ENCODE peak calls at places on chromosomes 16 and 17, in seven cellular contexts. One of them, this sample, is unnamed.

GRCh38 chr17:185445-186138 is 4.1 kb upstream of the DOC2B start:
- DNase-seq in ascending aorta: no peak
- DNase-seq in brain microvascular endothelial cell: no peak
- DNase-seq in neuronal stem cell: no peak
- DNase-seq in aorta: no peak
- DNase-seq in uterus: no peak
- DNase-seq in ovary: no peak
- DNase-seq in this sample: no peak

GRCh38 chr16:57863434-57864160 is 61.3 kb upstream of the KIFC3 start:
- DNase-seq in brain microvascular endothelial cell: peak
- DNase-seq in ovary: peak
- DNase-seq in aorta: peak
- DNase-seq in ascending aorta: no peak
- DNase-seq in neuronal stem cell: peak
- DNase-seq in uterus: peak
- DNase-seq in this sample: peak

GRCh38 chr17:75542184-75542583 is 16.7 kb downstream of the LLGL2 start:
- DNase-seq in aorta: no peak
- DNase-seq in ascending aorta: no peak
- DNase-seq in uterus: no peak
- DNase-seq in ovary: no peak
- DNase-seq in brain microvascular endothelial cell: no peak
- DNase-seq in neuronal stem cell: no peak
- DNase-seq in this sample: no peak

GRCh38 chr17:67441052-67441738 is 64.1 kb downstream of the PITPNC1 start:
- DNase-seq in aorta: peak
- DNase-seq in ascending aorta: peak
- DNase-seq in neuronal stem cell: peak
- DNase-seq in brain microvascular endothelial cell: peak
- DNase-seq in ovary: no peak
- DNase-seq in uterus: no peak
- DNase-seq in this sample: no peak

GRCh38 chr16:89364603-89365002 is 125.8 kb downstream of the ANKRD11 start:
- DNase-seq in brain microvascular endothelial cell: no peak
- DNase-seq in ascending aorta: no peak
- DNase-seq in ovary: peak
- DNase-seq in uterus: no peak
- DNase-seq in neuronal stem cell: no peak
- DNase-seq in aorta: no peak
- DNase-seq in this sample: no peak

GRCh38 chr16:31664683-31665482 is 137.2 kb downstream of the AHSP start:
- DNase-seq in ascending aorta: no peak
- DNase-seq in ovary: no peak
- DNase-seq in neuronal stem cell: no peak
- DNase-seq in uterus: no peak
- DNase-seq in brain microvascular endothelial cell: peak
- DNase-seq in aorta: no peak
- DNase-seq in this sample: no peak

GRCh38 chr17:29291163-29291752 is 2.7 kb downstream of the NUFIP2 start:
- DNase-seq in brain microvascular endothelial cell: peak
- DNase-seq in aorta: no peak
- DNase-seq in ovary: no peak
- DNase-seq in ascending aorta: no peak
- DNase-seq in neuronal stem cell: peak
- DNase-seq in uterus: no peak
- DNase-seq in this sample: no peak

GRCh38 chr17:7862692-7863437 is 5.1 kb downstream of the CYB5D1 start:
- DNase-seq in ovary: peak
- DNase-seq in ascending aorta: no peak
- DNase-seq in neuronal stem cell: peak
- DNase-seq in uterus: peak
- DNase-seq in brain microvascular endothelial cell: no peak
- DNase-seq in aorta: no peak
- DNase-seq in this sample: no peak

GRCh38 chr17:82754297-82755208 is 2.7 kb downstream of the TBCD start:
- DNase-seq in brain microvascular endothelial cell: no peak
- DNase-seq in ascending aorta: no peak
- DNase-seq in aorta: no peak
- DNase-seq in uterus: no peak
- DNase-seq in ovary: no peak
- DNase-seq in neuronal stem cell: peak
- DNase-seq in this sample: peak

GRCh38 chr16:11024333-11025053 is 80.1 kb downstream of the CLEC16A start:
- DNase-seq in ascending aorta: no peak
- DNase-seq in aorta: no peak
- DNase-seq in ovary: no peak
- DNase-seq in neuronal stem cell: no peak
- DNase-seq in brain microvascular endothelial cell: no peak
- DNase-seq in uterus: peak
- DNase-seq in this sample: no peak

GRCh38 chr16:30748634-30749445 is 615 bp downstream of the PHKG2 start:
- DNase-seq in ovary: peak
- DNase-seq in neuronal stem cell: peak
- DNase-seq in uterus: peak
- DNase-seq in brain microvascular endothelial cell: peak
- DNase-seq in aorta: no peak
- DNase-seq in ascending aorta: no peak
- DNase-seq in this sample: no peak

GRCh38 chr17:61064087-61064951 is 335.3 kb upstream of the TBX2 start:
- DNase-seq in aorta: no peak
- DNase-seq in ovary: no peak
- DNase-seq in neuronal stem cell: no peak
- DNase-seq in uterus: no peak
- DNase-seq in brain microvascular endothelial cell: no peak
- DNase-seq in ascending aorta: no peak
- DNase-seq in this sample: no peak

GRCh38 chr17:65137076-65137935 is at the start of gene RGS9:
- DNase-seq in neuronal stem cell: peak
- DNase-seq in ascending aorta: peak
- DNase-seq in uterus: peak
- DNase-seq in brain microvascular endothelial cell: peak
- DNase-seq in ovary: peak
- DNase-seq in aorta: peak
- DNase-seq in this sample: peak

GRCh38 chr16:85955566-85955965 is 56.6 kb downstream of the IRF8 start:
- DNase-seq in aorta: no peak
- DNase-seq in brain microvascular endothelial cell: no peak
- DNase-seq in uterus: no peak
- DNase-seq in ovary: no peak
- DNase-seq in ascending aorta: no peak
- DNase-seq in neuronal stem cell: no peak
- DNase-seq in this sample: no peak

GRCh38 chr17:19613979-19614378 is 34.6 kb upstream of the ALDH3A2 start:
- DNase-seq in brain microvascular endothelial cell: no peak
- DNase-seq in aorta: no peak
- DNase-seq in ovary: no peak
- DNase-seq in uterus: peak
- DNase-seq in ascending aorta: no peak
- DNase-seq in neuronal stem cell: no peak
- DNase-seq in this sample: no peak

GRCh38 chr16:4272114-4272954 is 489 bp downstream of the TFAP4 start:
- DNase-seq in uterus: no peak
- DNase-seq in aorta: no peak
- DNase-seq in ovary: no peak
- DNase-seq in brain microvascular endothelial cell: no peak
- DNase-seq in neuronal stem cell: peak
- DNase-seq in ascending aorta: no peak
- DNase-seq in this sample: peak

GRCh38 chr16:63614421-63614820 is 1507.4 kb downstream of the CDH11 start:
- DNase-seq in neuronal stem cell: no peak
- DNase-seq in ovary: no peak
- DNase-seq in aorta: no peak
- DNase-seq in uterus: no peak
- DNase-seq in brain microvascular endothelial cell: peak
- DNase-seq in ascending aorta: no peak
- DNase-seq in this sample: no peak

GRCh38 chr17:64622931-64623654 is 39.0 kb downstream of the SMURF2 start:
- DNase-seq in ascending aorta: no peak
- DNase-seq in uterus: no peak
- DNase-seq in neuronal stem cell: no peak
- DNase-seq in aorta: no peak
- DNase-seq in ovary: no peak
- DNase-seq in brain microvascular endothelial cell: peak
- DNase-seq in this sample: no peak

GRCh38 chr17:50139950-50140885 is 10.3 kb upstream of the SAMD14 start:
- DNase-seq in neuronal stem cell: no peak
- DNase-seq in uterus: peak
- DNase-seq in ascending aorta: no peak
- DNase-seq in aorta: peak
- DNase-seq in ovary: peak
- DNase-seq in brain microvascular endothelial cell: peak
- DNase-seq in this sample: peak
- H3K27ac ChIP-seq in neuronal stem cell: no peak
- H3K27ac ChIP-seq in uterus: no peak
- H3K27ac ChIP-seq in ascending aorta: peak
- H3K27ac ChIP-seq in aorta: peak
- H3K27ac ChIP-seq in ovary: peak
- H3K27ac ChIP-seq in brain microvascular endothelial cell: no peak
- H3K27ac ChIP-seq in this sample: no peak

GRCh38 chr16:87791295-87792204 is 25.8 kb upstream of the KLHDC4 start:
- DNase-seq in brain microvascular endothelial cell: no peak
- DNase-seq in uterus: no peak
- DNase-seq in ovary: no peak
- DNase-seq in aorta: peak
- DNase-seq in ascending aorta: no peak
- DNase-seq in neuronal stem cell: no peak
- DNase-seq in this sample: peak
- H3K27ac ChIP-seq in brain microvascular endothelial cell: no peak
- H3K27ac ChIP-seq in uterus: no peak
- H3K27ac ChIP-seq in ovary: no peak
- H3K27ac ChIP-seq in aorta: no peak
- H3K27ac ChIP-seq in ascending aorta: no peak
- H3K27ac ChIP-seq in neuronal stem cell: no peak
- H3K27ac ChIP-seq in this sample: no peak

DNA sequence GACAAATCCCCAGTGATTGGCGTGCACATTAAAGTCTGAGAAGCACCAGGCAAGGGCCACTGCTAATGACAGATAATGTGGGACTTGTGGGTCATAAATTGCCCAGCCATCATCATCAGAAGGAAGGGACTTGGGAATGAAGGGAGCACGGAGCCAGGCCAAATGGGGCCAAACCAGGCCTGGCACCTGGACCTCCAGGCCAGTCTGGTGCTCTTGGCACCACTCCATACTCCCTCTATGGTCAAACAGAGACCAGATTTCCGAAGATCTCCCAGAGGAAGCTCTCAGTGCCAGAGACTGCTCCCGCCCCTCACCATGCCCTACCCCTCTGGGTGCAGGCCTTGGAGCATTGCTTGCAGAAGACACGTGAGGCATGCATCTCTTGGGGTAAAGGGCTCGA is 142.2 kb downstream of the CCDC182 start:
- DNase-seq in brain microvascular endothelial cell: no peak
- DNase-seq in aorta: peak
- DNase-seq in uterus: no peak
- DNase-seq in ovary: no peak
- DNase-seq in ascending aorta: no peak
- DNase-seq in neuronal stem cell: no peak
- DNase-seq in this sample: no peak
- H3K27ac ChIP-seq in brain microvascular endothelial cell: no peak
- H3K27ac ChIP-seq in aorta: no peak
- H3K27ac ChIP-seq in uterus: no peak
- H3K27ac ChIP-seq in ovary: no peak
- H3K27ac ChIP-seq in ascending aorta: no peak
- H3K27ac ChIP-seq in neuronal stem cell: no peak
- H3K27ac ChIP-seq in this sample: peak

DNA sequence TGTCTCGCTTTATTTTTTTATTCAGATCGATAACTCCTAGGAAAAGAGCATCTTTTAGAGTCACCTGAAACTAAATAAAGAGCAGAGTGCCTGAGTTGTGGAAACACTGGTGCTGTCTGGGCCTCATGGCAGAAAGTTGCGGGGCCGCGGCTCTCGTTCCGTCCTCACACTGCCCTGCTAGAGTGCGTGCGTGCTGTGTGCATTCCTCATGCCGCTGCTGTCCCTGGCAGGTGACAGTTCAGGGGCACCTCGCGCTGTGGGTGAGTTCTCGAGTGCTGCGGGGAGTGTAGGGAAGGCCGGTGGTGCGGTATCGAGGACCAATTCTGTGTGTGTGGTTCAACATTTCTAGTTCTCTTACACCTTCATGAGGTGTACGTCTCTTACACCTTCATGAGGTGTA is 136.6 kb downstream of the RPTOR start:
- DNase-seq in uterus: no peak
- DNase-seq in ascending aorta: no peak
- DNase-seq in neuronal stem cell: no peak
- DNase-seq in ovary: no peak
- DNase-seq in aorta: no peak
- DNase-seq in brain microvascular endothelial cell: no peak
- DNase-seq in this sample: no peak
- H3K27ac ChIP-seq in uterus: no peak
- H3K27ac ChIP-seq in ascending aorta: no peak
- H3K27ac ChIP-seq in neuronal stem cell: no peak
- H3K27ac ChIP-seq in ovary: no peak
- H3K27ac ChIP-seq in aorta: no peak
- H3K27ac ChIP-seq in brain microvascular endothelial cell: no peak
- H3K27ac ChIP-seq in this sample: no peak

GRCh38 chr16:813916-814412 is 13.4 kb upstream of the GNG13 start:
- DNase-seq in ascending aorta: no peak
- DNase-seq in aorta: no peak
- DNase-seq in neuronal stem cell: no peak
- DNase-seq in uterus: no peak
- DNase-seq in ovary: no peak
- DNase-seq in brain microvascular endothelial cell: no peak
- DNase-seq in this sample: no peak
- H3K27ac ChIP-seq in ascending aorta: no peak
- H3K27ac ChIP-seq in aorta: no peak
- H3K27ac ChIP-seq in neuronal stem cell: no peak
- H3K27ac ChIP-seq in uterus: no peak
- H3K27ac ChIP-seq in ovary: no peak
- H3K27ac ChIP-seq in brain microvascular endothelial cell: no peak
- H3K27ac ChIP-seq in this sample: no peak

GRCh38 chr16:20767577-20767976 is 3.8 kb downstream of the ACSM3 start:
- DNase-seq in aorta: no peak
- DNase-seq in uterus: no peak
- DNase-seq in brain microvascular endothelial cell: no peak
- DNase-seq in neuronal stem cell: no peak
- DNase-seq in ovary: no peak
- DNase-seq in ascending aorta: no peak
- DNase-seq in this sample: no peak
- H3K27ac ChIP-seq in aorta: no peak
- H3K27ac ChIP-seq in uterus: no peak
- H3K27ac ChIP-seq in brain microvascular endothelial cell: no peak
- H3K27ac ChIP-seq in neuronal stem cell: no peak
- H3K27ac ChIP-seq in ovary: no peak
- H3K27ac ChIP-seq in ascending aorta: no peak
- H3K27ac ChIP-seq in this sample: no peak

DNA sequence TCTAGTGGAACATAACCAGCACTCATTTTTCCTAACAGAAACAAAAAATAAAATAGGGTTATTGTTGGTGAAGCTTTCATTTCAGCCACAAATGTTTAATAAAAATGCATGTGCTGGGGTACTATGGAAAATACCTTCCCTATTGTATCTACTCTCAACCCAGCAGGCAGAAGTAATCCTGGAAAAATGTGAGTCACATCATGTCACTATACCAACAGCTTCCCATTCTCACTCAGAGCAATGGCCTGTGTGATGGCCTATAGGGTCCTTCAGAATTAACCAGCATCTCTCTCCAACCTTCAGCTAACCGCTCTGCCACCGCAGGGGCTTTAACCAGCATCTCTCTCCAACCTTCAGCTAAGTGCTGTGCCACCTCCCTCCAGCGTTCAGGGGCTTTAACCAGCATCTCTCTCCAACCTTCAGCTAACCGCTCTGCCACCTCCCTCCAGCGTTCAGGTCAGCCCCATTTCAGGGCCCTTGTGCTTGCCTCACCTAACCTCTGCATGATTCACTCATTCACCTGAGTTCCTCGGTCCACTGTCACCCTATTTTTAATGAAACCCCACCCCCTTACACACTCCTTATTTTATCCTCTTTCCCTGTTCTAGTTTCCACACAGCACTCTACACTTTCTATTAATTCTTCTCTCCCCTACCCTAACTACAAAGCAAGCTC is 34.0 kb downstream of the UBE2G1 start:
- DNase-seq in neuronal stem cell: peak
- DNase-seq in brain microvascular endothelial cell: peak
- DNase-seq in uterus: no peak
- DNase-seq in ascending aorta: no peak
- DNase-seq in aorta: no peak
- DNase-seq in ovary: no peak
- DNase-seq in this sample: no peak
- H3K27ac ChIP-seq in neuronal stem cell: peak
- H3K27ac ChIP-seq in brain microvascular endothelial cell: no peak
- H3K27ac ChIP-seq in uterus: no peak
- H3K27ac ChIP-seq in ascending aorta: no peak
- H3K27ac ChIP-seq in aorta: no peak
- H3K27ac ChIP-seq in ovary: no peak
- H3K27ac ChIP-seq in this sample: no peak

This sample was measured in caudate nucleus.